ENCODE peak calls at places on chromosomes 13 and 19, in seven cellular contexts. O, W, F, T, Y, X and E are unnamed samples.

GRCh38 chr19:48006762-48007161 is 12.3 kb downstream of the ELSPBP1 start:
- DNase-seq in O (peak; percentile 7), W (no peak), F (no peak), T (no peak), Y (no peak), X (peak; percentile 74), E (peak; percentile 65)

GRCh38 chr13:100300708-100301107 is 211.8 kb downstream of the PCCA start:
- DNase-seq in O (no peak), W (no peak), F (no peak), T (no peak), Y (no peak), X (no peak), E (no peak)

GRCh38 chr19:38792250-38793111 is 3.5 kb downstream of the LGALS7B start:
- DNase-seq in O (no peak), W (no peak), F (no peak), T (no peak), Y (peak; percentile 62), X (no peak), E (no peak)

GRCh38 chr13:88887045-88887662 is 1216.0 kb downstream of the SLITRK5 start:
- DNase-seq in O (no peak), W (peak; percentile 2), F (no peak), T (no peak), Y (no peak), X (no peak), E (peak; percentile 82)

GRCh38 chr13:105937451-105937850 is 598.0 kb downstream of the EFNB2 start:
- DNase-seq in O (no peak), W (no peak), F (no peak), T (no peak), Y (no peak), X (no peak), E (no peak)

GRCh38 chr19:53157601-53158000 is 1.3 kb downstream of the ZNF347 start:
- DNase-seq in O (no peak), W (peak; percentile 17), F (peak; percentile 23), T (peak; percentile 25), Y (no peak), X (no peak), E (no peak)

GRCh38 chr13:46367622-46368327 is 19.3 kb downstream of the RUBCNL start:
- DNase-seq in O (no peak), W (no peak), F (peak; percentile 64), T (no peak), Y (no peak), X (no peak), E (no peak)

GRCh38 chr13:74024314-74024713 is 109.9 kb downstream of the KLF12 start:
- DNase-seq in O (no peak), W (no peak), F (no peak), T (peak; percentile 21), Y (no peak), X (no peak), E (no peak)

GRCh38 chr19:4488496-4488895 is 16.4 kb downstream of the HDGFL2 start:
- DNase-seq in O (no peak), W (no peak), F (no peak), T (no peak), Y (no peak), X (no peak), E (no peak)

GRCh38 chr13:85586422-85586831 is 212.8 kb downstream of the SLITRK6 start:
- DNase-seq in O (no peak), W (no peak), F (peak; percentile 93), T (no peak), Y (no peak), X (peak; percentile 85), E (no peak)

GRCh38 chr13:76383671-76384461 is 502.3 kb downstream of the KCTD12 start:
- DNase-seq in O (no peak), W (peak; percentile 38), F (peak; percentile 92), T (peak; percentile 70), Y (no peak), X (peak; percentile 10), E (no peak)

GRCh38 chr19:29810504-29810871 is 1.3 kb upstream of the CCNE1 start:
- DNase-seq in O (no peak), W (peak; percentile 32), F (peak; percentile 12), T (peak; percentile 47), Y (no peak), X (peak; percentile 47), E (no peak)
- H3K27ac ChIP-seq in O (peak overlapping the region; percentile 70), W (peak overlapping the region; percentile 53), F (no peak overlapping the region), T (no peak overlapping the region), Y (no peak overlapping the region), X (peak overlapping the region; percentile 88), E (no peak overlapping the region)

GRCh38 chr13:41054212-41054877 is 7.0 kb upstream of the WBP4 start:
- DNase-seq in O (peak; percentile 84), W (peak; percentile 57), F (peak; percentile 66), T (peak; percentile 76), Y (no peak), X (peak; percentile 61), E (peak; percentile 85)
- H3K27ac ChIP-seq in O (peak overlapping the region; percentile 75), W (peak overlapping the region; percentile 33), F (peak overlapping the region; percentile 41), T (peak overlapping the region; percentile 8), Y (no peak overlapping the region), X (peak overlapping the region; percentile 71), E (no peak overlapping the region)

DNA sequence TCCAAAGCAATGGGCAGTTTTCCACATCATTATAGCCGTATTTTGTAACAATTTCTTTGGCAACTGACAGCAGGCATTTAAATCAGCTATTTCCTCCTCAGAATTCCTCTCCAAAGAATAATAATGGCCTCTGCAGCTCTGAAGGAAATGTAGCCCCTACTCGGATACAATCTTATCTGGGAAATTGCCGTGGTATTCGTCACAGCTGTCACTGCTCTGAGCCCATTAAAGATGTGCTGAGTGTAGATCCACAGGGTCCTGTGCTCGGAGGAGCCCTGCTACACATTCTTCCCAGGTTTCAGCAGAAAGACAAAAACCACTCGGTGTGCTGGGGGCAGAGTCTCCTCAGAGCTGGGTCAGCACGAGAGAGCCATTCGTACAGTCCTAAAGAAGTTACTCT is 33.1 kb downstream of the MZT1 start:
- DNase-seq in O (no peak), W (peak; percentile 53), F (no peak), T (no peak), Y (no peak), X (no peak), E (no peak)
- H3K27ac ChIP-seq in O (no peak overlapping the region), W (peak overlapping the region; percentile 47), F (no peak overlapping the region), T (no peak overlapping the region), Y (no peak overlapping the region), X (no peak overlapping the region), E (no peak overlapping the region)

DNA sequence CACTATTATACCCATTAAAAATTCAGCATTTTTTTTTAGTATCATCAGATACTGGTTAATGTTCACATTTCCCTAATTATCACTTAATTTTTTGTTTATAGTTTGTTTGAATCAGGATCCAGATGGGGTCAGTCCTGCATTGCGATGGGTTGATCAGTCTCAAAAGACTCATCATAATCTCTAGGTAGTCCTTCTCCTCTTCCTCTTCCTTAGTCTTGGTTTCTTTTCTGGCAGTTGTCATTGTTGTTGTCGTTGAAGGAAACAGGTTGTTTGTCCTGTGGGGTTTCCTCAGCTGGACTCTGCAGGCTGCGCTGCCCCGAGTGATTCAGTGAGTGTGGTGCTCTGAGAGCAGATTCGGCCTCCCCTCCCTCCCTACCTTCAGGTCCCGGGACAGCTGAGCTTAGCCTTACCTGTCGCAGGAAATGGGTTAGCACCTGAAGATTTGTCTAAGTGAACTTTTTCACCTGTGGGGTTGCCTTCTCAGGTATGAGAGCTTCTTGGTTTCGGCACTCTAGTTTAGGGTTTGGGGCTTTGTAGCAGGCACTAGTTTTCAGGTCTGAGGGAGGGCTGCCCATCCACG is 34.1 kb downstream of the NFIX start:
- DNase-seq in O (no peak), W (no peak), F (no peak), T (no peak), Y (no peak), X (no peak), E (no peak)
- H3K27ac ChIP-seq in O (no peak overlapping the region), W (no peak overlapping the region), F (no peak overlapping the region), T (no peak overlapping the region), Y (no peak overlapping the region), X (no peak overlapping the region), E (no peak overlapping the region)

GRCh38 chr19:3455393-3455955 is 24.9 kb downstream of the SMIM24 start:
- DNase-seq in O (no peak), W (no peak), F (no peak), T (no peak), Y (no peak), X (no peak), E (no peak)
- H3K27ac ChIP-seq in O (no peak overlapping the region), W (no peak overlapping the region), F (no peak overlapping the region), T (no peak overlapping the region), Y (no peak overlapping the region), X (peak overlapping the region; percentile 91), E (no peak overlapping the region)

GRCh38 chr13:24269803-24270202 is 39.6 kb upstream of the C1QTNF9 start:
- DNase-seq in O (no peak), W (no peak), F (peak; percentile 13), T (no peak), Y (no peak), X (no peak), E (no peak)

GRCh38 chr13:24270639-24271131 is 38.7 kb upstream of the C1QTNF9 start:
- DNase-seq in O (no peak), W (peak; percentile 42), F (peak; percentile 62), T (peak; percentile 46), Y (peak; percentile 76), X (peak; percentile 3), E (no peak)

GRCh38 chr13:24271231-24271610 is 38.2 kb upstream of the C1QTNF9 start:
- DNase-seq in O (no peak), W (no peak), F (no peak), T (no peak), Y (no peak), X (no peak), E (no peak)

GRCh38 chr13:24272452-24273161 is 36.8 kb upstream of the C1QTNF9 start:
- DNase-seq in O (no peak), W (no peak), F (peak; percentile 12), T (no peak), Y (no peak), X (no peak), E (no peak)

DNA sequence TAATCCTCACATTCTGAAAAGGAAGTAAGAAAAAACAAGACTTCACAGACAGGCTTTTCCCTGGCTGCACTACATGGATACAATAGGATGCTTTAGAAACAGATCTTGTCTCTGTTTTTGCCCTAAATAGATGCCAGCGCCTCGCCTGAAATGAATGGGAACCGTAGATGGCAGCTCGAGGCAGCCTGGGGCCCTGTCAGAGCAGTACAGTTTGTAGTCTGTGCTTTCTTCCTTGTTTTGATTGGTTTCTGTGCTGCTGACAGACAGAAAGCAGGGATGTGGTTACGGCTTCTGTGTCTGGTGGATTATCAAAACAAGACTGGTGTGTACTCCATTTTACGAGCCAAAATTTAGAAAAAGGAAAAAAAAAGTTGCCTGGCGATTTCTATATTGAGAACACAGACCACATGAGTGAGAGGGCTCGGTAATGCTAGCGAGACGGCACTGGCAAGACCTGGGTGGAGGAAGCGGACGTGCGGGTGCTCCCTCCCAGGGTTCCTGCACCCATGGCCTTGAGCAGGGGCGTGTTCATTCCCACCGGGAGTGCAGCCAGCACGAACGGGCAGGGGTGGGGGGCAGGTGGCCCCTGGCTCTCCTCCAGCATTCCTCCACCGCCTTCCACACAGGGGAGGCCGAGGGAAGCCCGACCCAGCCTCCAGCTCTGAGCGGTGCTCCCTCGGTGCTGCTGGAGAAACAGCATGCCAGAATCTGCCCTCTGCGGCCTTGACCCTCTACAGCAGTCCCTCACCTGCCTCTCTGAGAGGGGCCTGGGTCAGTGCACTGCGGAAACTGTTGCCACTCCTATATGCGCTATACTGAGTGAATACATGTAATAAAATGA is 37.5 kb upstream of the C1QTNF9 start:
- DNase-seq in O (no peak), W (no peak), F (peak; percentile 83), T (peak; percentile 44), Y (peak; percentile 78), X (no peak), E (no peak)
- H3K27ac ChIP-seq in O (no peak overlapping the region), W (peak overlapping the region; percentile 24), F (peak overlapping the region; percentile 74), T (peak overlapping the region; percentile 21), Y (peak overlapping the region; percentile 81), X (no peak overlapping the region), E (no peak overlapping the region)